ENCODE peak calls at places on chromosomes 11 and 22, in six cellular contexts. H is GM23248, E is esophagus squamous epithelium, F is ovary, J is left ventricle myocardium inferior, K is vagina. Y is an unnamed sample.

GRCh38 chr11:21933095-21933494 is 259.8 kb upstream of the ANO5 start:
- DNase-seq in H (peak; percentile 9), F (no peak), K (no peak), J (no peak), E (no peak), Y (no peak)

GRCh38 chr11:748007-748359 is 719 bp downstream of the TALDO1 start:
- DNase-seq in F (no peak), J (no peak), E (no peak), H (peak; percentile 69), K (no peak), Y (no peak)

GRCh38 chr11:57700425-57700824 is 11.6 kb downstream of the MED19 start:
- DNase-seq in J (no peak), E (no peak), F (no peak), H (no peak), K (no peak), Y (no peak)

GRCh38 chr11:71251159-71251721 is 1.1 kb downstream of the SHANK2 start:
- DNase-seq in H (peak; percentile 58), F (no peak), J (no peak), E (no peak), K (peak; percentile 70), Y (no peak)

GRCh38 chr11:133906241-133906640 is 50.5 kb downstream of the IGSF9B start:
- DNase-seq in J (no peak), E (no peak), H (no peak), K (no peak), F (no peak), Y (no peak)

GRCh38 chr11:134048028-134048427 is 20.8 kb upstream of the JAM3 start:
- DNase-seq in K (no peak), H (peak; percentile 57), J (no peak), F (no peak), E (no peak), Y (no peak)

GRCh38 chr11:96426356-96427103 is 36.7 kb downstream of the JRKL start:
- DNase-seq in H (peak; percentile 66), K (no peak), E (no peak), F (no peak), J (no peak), Y (no peak)

GRCh38 chr11:12120031-12121008 is 9.9 kb downstream of the MICAL2 start:
- DNase-seq in F (no peak), E (no peak), J (no peak), K (no peak), H (no peak), Y (no peak)

GRCh38 chr22:44587004-44587793 is 89.2 kb upstream of the RTL6 start:
- DNase-seq in E (no peak), K (no peak), F (no peak), J (peak; percentile 12), H (peak; percentile 45), Y (no peak)

GRCh38 chr11:102448869-102449224 is 3.7 kb downstream of the TMEM123 start:
- DNase-seq in H (no peak), F (no peak), J (no peak), E (no peak), K (no peak), Y (no peak)

GRCh38 chr11:102449651-102450570 is 2.7 kb downstream of the TMEM123 start:
- DNase-seq in H (no peak), K (no peak), E (no peak), J (no peak), F (no peak), Y (no peak)

GRCh38 chr11:102447941-102448868 is 4.4 kb downstream of the TMEM123 start:
- DNase-seq in K (no peak), H (no peak), F (no peak), J (no peak), E (no peak), Y (no peak)

GRCh38 chr11:102446606-102447005 is 6.0 kb downstream of the TMEM123 start:
- DNase-seq in H (peak; percentile 75), E (no peak), F (no peak), K (no peak), J (no peak), Y (no peak)

DNA sequence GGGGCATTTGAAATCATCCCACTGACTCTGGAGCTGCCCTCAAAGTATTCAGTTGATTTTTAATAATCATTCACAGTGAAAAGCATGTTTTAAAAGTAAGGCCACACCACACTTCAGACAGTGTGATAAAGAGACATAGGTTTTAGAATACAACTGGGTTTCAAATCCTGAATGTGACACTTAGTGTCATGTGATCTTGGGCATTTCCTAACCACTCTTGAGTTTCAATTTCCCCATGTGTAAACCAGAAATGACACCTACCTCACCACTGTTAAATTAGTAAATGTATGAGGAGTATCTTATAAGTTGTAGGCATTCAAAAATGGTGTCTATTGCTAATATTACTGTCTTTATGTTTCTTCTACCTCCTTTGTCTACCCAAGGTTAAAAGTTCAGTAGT is 5.4 kb downstream of the TMEM123 start:
- DNase-seq in E (no peak), K (no peak), F (no peak), J (no peak), H (no peak), Y (no peak)
- H3K27ac ChIP-seq in E (no peak overlapping the region), K (no peak overlapping the region), F (no peak overlapping the region), J (peak overlapping the region; percentile 29), H (peak overlapping the region; percentile 33), Y (no peak overlapping the region)

DNA sequence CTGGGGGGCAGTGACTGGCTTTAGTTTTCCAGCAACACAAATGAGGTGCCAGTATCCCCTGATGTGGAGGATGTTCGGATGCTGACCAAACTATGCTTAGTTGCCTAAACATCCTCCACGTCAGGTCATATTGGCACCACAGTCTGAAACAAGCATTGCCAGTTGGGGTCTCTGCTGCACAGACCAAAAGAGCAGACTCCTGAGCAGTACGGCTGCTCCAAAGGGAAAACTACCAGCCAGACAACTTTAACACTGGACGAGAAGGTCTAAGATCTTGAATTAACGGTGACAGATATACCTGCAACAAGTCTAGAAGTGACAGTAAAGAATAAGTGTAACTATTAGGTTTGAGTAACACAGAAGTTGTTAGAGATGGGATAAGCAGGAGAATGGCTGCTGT is 40.5 kb upstream of the CLTCL1 start:
- DNase-seq in E (no peak), K (no peak), F (no peak), J (no peak), H (no peak), Y (no peak)
- H3K9me3 ChIP-seq in E (peaks cover 7% of the 10 kb centered on the region), K (peaks cover 14% of the 10 kb centered on the region), F (no peaks in the 10 kb centered on the region), J (peaks cover 69% of the 10 kb centered on the region), H (no peaks in the 10 kb centered on the region), Y (peaks cover 7% of the 10 kb centered on the region)

GRCh38 chr11:8685306-8685705 is 2.7 kb downstream of the RPL27A start:
- DNase-seq in K (peak; percentile 74), J (no peak), H (no peak), F (no peak), E (no peak), Y (no peak)

GRCh38 chr11:8684600-8685290 is 2.2 kb downstream of the RPL27A start:
- DNase-seq in E (no peak), F (no peak), H (peak; percentile 14), K (no peak), J (no peak), Y (no peak)

GRCh38 chr11:8681837-8682218 is 637 bp downstream of the TRIM66 start:
- DNase-seq in F (no peak), J (no peak), K (no peak), H (no peak), E (no peak), Y (peak; percentile 57)

GRCh38 chr11:8682219-8683114 is at the start of the genes RPL27A and TRIM66:
- DNase-seq in F (peak; percentile 100), E (peak; percentile 75), H (peak; percentile 99), J (peak; percentile 99), K (peak; percentile 97), Y (peak; percentile 98)

GRCh38 chr11:8683115-8683807 is 669 bp downstream of the RPL27A start:
- DNase-seq in F (no peak), H (peak; percentile 38), K (no peak), E (no peak), J (no peak), Y (peak; percentile 9)
- H3K27ac ChIP-seq in F (peak overlapping the region; percentile 69), H (peak overlapping the region; percentile 90), K (peak overlapping the region; percentile 97), E (peak overlapping the region; percentile 99), J (peak overlapping the region; percentile 98), Y (peak overlapping the region; percentile 93)

GRCh38 chr11:15497366-15497765 is 382.6 kb downstream of the INSC start:
- DNase-seq in F (no peak), K (no peak), H (no peak), E (no peak), J (peak; percentile 18), Y (no peak)

GRCh38 chr11:15505155-15505554 is 390.4 kb downstream of the INSC start:
- DNase-seq in K (no peak), H (no peak), F (no peak), E (no peak), J (no peak), Y (no peak)

GRCh38 chr11:15501566-15501965 is 386.8 kb downstream of the INSC start:
- DNase-seq in E (no peak), J (no peak), H (no peak), K (no peak), F (no peak), Y (no peak)

GRCh38 chr11:15499684-15500083 is 385.0 kb downstream of the INSC start:
- DNase-seq in H (no peak), E (no peak), J (no peak), F (no peak), K (no peak), Y (no peak)

GRCh38 chr11:15500643-15501042 is 385.9 kb downstream of the INSC start:
- DNase-seq in J (no peak), H (no peak), K (no peak), E (no peak), F (no peak), Y (no peak)
- H3K9me3 ChIP-seq in J (no peaks in the 10 kb centered on the region), H (no peaks in the 10 kb centered on the region), K (no peaks in the 10 kb centered on the region), E (no peaks in the 10 kb centered on the region), F (no peaks in the 10 kb centered on the region), Y (no peaks in the 10 kb centered on the region)

GRCh38 chr11:72793452-72794367 is at the start of gene STARD10:
- DNase-seq in J (peak; percentile 95), F (peak; percentile 98), H (peak; percentile 99), E (peak; percentile 58), K (peak; percentile 95), Y (peak; percentile 96)

GRCh38 chr11:72799441-72799840 is 5.6 kb upstream of the STARD10 start:
- DNase-seq in K (no peak), H (peak; percentile 36), F (no peak), E (no peak), J (no peak), Y (no peak)

GRCh38 chr11:72802822-72803221 is 9.0 kb upstream of the STARD10 start:
- DNase-seq in F (no peak), E (no peak), J (no peak), K (no peak), H (no peak), Y (no peak)

GRCh38 chr11:72793081-72793451 is 781 bp downstream of the STARD10 start:
- DNase-seq in E (no peak), F (no peak), H (no peak), K (no peak), J (no peak), Y (no peak)

DNA sequence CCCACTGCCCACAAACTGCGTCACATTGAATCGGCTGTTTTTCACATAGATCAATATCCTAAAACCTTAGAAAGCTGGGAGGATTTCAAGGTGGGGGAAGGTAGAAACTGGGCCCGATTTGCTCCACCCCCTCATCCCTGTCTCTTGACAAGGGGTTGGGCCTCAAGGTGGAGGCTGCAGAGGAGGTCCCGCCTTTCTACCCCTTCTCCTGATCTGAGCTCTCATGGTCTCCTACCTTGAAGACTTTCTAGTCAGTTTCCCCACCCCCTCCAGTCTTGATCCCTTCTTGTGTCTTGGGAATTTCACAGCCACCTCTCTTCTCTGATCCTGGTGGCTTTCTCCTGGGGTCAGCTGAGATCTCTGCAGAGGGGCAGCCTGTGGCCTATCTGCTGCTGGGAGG is 4.5 kb upstream of the STARD10 start:
- DNase-seq in F (no peak), H (no peak), E (no peak), K (no peak), J (no peak), Y (no peak)
- H3K27ac ChIP-seq in F (no peak overlapping the region), H (no peak overlapping the region), E (no peak overlapping the region), K (no peak overlapping the region), J (no peak overlapping the region), Y (no peak overlapping the region)

Y was measured in right atrium auricular region.